ENCODE peak calls at places on chromosomes 13 and 19, in nine cellular contexts. Z is stimulated activated CD4-positive, alpha-beta T cell treated with anti-CD3 and anti-CD28 coated beads, Interleukin-1b, Interleukin-23, amount 100 ng/mL, for 24 hours; N is MV-4-11; K is aorta; O is mucosa of gallbladder; F is cardiac muscle cell; G is iPS DF 6.9; D is adrenal gland; M is tibial artery. B is an unnamed sample.

GRCh38 chr19:37845932-37846331 is 60.5 kb downstream of the WDR87 start:
- DNase-seq in Z (no peak), N (no peak), K (no peak), O (no peak), F (no peak), G (no peak), D (no peak), M (no peak), B (no peak)

GRCh38 chr13:114127473-114128347 is 4.7 kb downstream of the RASA3 start:
- DNase-seq in Z (no peak), N (no peak), K (no peak), O (no peak), F (no peak), G (no peak), D (no peak), M (no peak), B (no peak)

GRCh38 chr19:54138777-54139256 is 1.3 kb downstream of the CNOT3 start:
- DNase-seq in Z (no peak), N (no peak), K (no peak), O (no peak), F (no peak), G (no peak), D (peak), M (no peak), B (no peak)

GRCh38 chr13:76470991-76471390 is 415.2 kb downstream of the KCTD12 start:
- DNase-seq in Z (no peak), N (no peak), K (no peak), O (no peak), F (no peak), G (no peak), D (no peak), M (no peak), B (no peak)

GRCh38 chr13:32829269-32829668 is 187.0 kb upstream of the KL start:
- DNase-seq in Z (no peak), N (no peak), K (no peak), O (no peak), F (no peak), G (no peak), D (no peak), M (no peak), B (no peak)

GRCh38 chr13:40812724-40813445 is 23.5 kb downstream of the SLC25A15 start:
- DNase-seq in Z (no peak), N (no peak), K (no peak), O (no peak), F (peak), G (no peak), D (no peak), M (no peak), B (no peak)

GRCh38 chr19:11457115-11457514 is 21.7 kb downstream of the PRKCSH start:
- DNase-seq in Z (no peak), N (no peak), K (no peak), O (peak), F (peak), G (no peak), D (no peak), M (no peak), B (peak)

GRCh38 chr13:46062190-46062589 is 9.6 kb upstream of the ZC3H13 start:
- DNase-seq in Z (no peak), N (peak), K (no peak), O (no peak), F (peak), G (no peak), D (peak), M (no peak), B (no peak)

GRCh38 chr13:70732611-70733010 is 624.4 kb upstream of the KLHL1 start:
- DNase-seq in Z (no peak), N (no peak), K (no peak), O (no peak), F (no peak), G (no peak), D (no peak), M (no peak), B (no peak)

GRCh38 chr19:40362160-40362559 is 13.7 kb downstream of the PLD3 start:
- DNase-seq in Z (no peak), N (no peak), K (no peak), O (no peak), F (no peak), G (no peak), D (no peak), M (no peak), B (no peak)

GRCh38 chr13:30718661-30719520 is 16.5 kb upstream of the ALOX5AP start:
- DNase-seq in Z (no peak), N (peak), K (no peak), O (no peak), F (peak), G (no peak), D (no peak), M (no peak), B (no peak)

GRCh38 chr13:94553766-94554165 is 42.2 kb downstream of the TGDS start:
- DNase-seq in Z (no peak), N (no peak), K (no peak), O (no peak), F (no peak), G (no peak), D (no peak), M (no peak), B (no peak)

GRCh38 chr13:20544186-20544914 is 18.7 kb upstream of the CRYL1 start:
- DNase-seq in Z (no peak), N (peak), K (no peak), O (no peak), F (no peak), G (no peak), D (no peak), M (peak), B (no peak)

GRCh38 chr13:51032831-51033230 is 78.2 kb downstream of the C13orf42 start:
- DNase-seq in Z (no peak), N (no peak), K (no peak), O (no peak), F (no peak), G (no peak), D (no peak), M (no peak), B (peak)

GRCh38 chr13:78138756-78139155 is 220.1 kb upstream of the EDNRB start:
- DNase-seq in Z (no peak), N (no peak), K (no peak), O (no peak), F (no peak), G (no peak), D (no peak), M (no peak), B (no peak)

GRCh38 chr19:18995804-18996241 is 37.5 kb downstream of the SUGP2 start:
- DNase-seq in Z (no peak), N (peak), K (peak), O (peak), F (peak), G (peak), D (peak), M (no peak), B (peak)